ENCODE peak calls at places on chromosomes 16 and 17, in four cellular contexts. One of them, this sample, is unnamed.

GRCh38 chr16:50284131-50284911 is 18.0 kb downstream of the ADCY7 start:
- DNase-seq in K562: no peak
- DNase-seq in GM12878: no peak
- DNase-seq in HepG2: peak; percentile 46
- DNase-seq in this sample: no peak

GRCh38 chr17:76053230-76054111 is 18.8 kb downstream of the SRP68 start:
- DNase-seq in K562: peak; percentile 57
- DNase-seq in GM12878: no peak
- DNase-seq in HepG2: no peak
- DNase-seq in this sample: peak; percentile 27

GRCh38 chr16:83826146-83826913 is 18.6 kb downstream of the HSBP1 start:
- DNase-seq in K562: peak; percentile 89
- DNase-seq in GM12878: no peak
- DNase-seq in HepG2: peak; percentile 52
- DNase-seq in this sample: peak; percentile 82

GRCh38 chr17:17837380-17837821 is 615 bp upstream of the SREBF1 start:
- DNase-seq in K562: no peak
- DNase-seq in GM12878: no peak
- DNase-seq in HepG2: peak; percentile 60
- DNase-seq in this sample: peak; percentile 80

GRCh38 chr16:50407351-50407750 is 38.6 kb upstream of the BRD7 start:
- DNase-seq in K562: no peak
- DNase-seq in GM12878: no peak
- DNase-seq in HepG2: no peak
- DNase-seq in this sample: no peak

GRCh38 chr17:34658796-34659195 is 79.4 kb downstream of the TMEM132E start:
- DNase-seq in K562: no peak
- DNase-seq in GM12878: no peak
- DNase-seq in HepG2: no peak
- DNase-seq in this sample: no peak

GRCh38 chr17:51097708-51098446 is 22.8 kb downstream of the SPAG9 start:
- DNase-seq in K562: no peak
- DNase-seq in GM12878: no peak
- DNase-seq in HepG2: peak; percentile 86
- DNase-seq in this sample: no peak

GRCh38 chr17:55263565-55264272 is 1.0 kb upstream of the HLF start:
- DNase-seq in K562: no peak
- DNase-seq in GM12878: no peak
- DNase-seq in HepG2: no peak
- DNase-seq in this sample: no peak

GRCh38 chr17:20174588-20175265 is 165.6 kb downstream of the SPECC1 start:
- DNase-seq in K562: peak; percentile 25
- DNase-seq in GM12878: no peak
- DNase-seq in HepG2: no peak
- DNase-seq in this sample: no peak

GRCh38 chr16:85204242-85205010 is 92.2 kb upstream of the CIBAR2 start:
- DNase-seq in K562: no peak
- DNase-seq in GM12878: no peak
- DNase-seq in HepG2: no peak
- DNase-seq in this sample: no peak

GRCh38 chr17:19905514-19905913 is 37.8 kb upstream of the ULK2 start:
- DNase-seq in K562: no peak
- DNase-seq in GM12878: no peak
- DNase-seq in HepG2: no peak
- DNase-seq in this sample: no peak

GRCh38 chr17:21495281-21495680 is 119.1 kb downstream of the KCNJ12 start:
- DNase-seq in K562: no peak
- DNase-seq in GM12878: no peak
- DNase-seq in HepG2: no peak
- DNase-seq in this sample: no peak

GRCh38 chr17:8225813-8226535 is 15.6 kb upstream of the AURKB start:
- DNase-seq in K562: peak; percentile 13
- DNase-seq in GM12878: peak; percentile 68
- DNase-seq in HepG2: no peak
- DNase-seq in this sample: peak; percentile 44

GRCh38 chr16:18983565-18984424 is at the start of gene TMC7:
- DNase-seq in K562: peak; percentile 89
- DNase-seq in GM12878: no peak
- DNase-seq in HepG2: peak; percentile 91
- DNase-seq in this sample: peak; percentile 92

GRCh38 chr17:42403150-42403549 is 14.9 kb upstream of the STAT3 start:
- DNase-seq in K562: peak; percentile 55
- DNase-seq in GM12878: no peak
- DNase-seq in HepG2: no peak
- DNase-seq in this sample: no peak

GRCh38 chr17:63102034-63102433 is 136.0 kb downstream of the TANC2 start:
- DNase-seq in K562: no peak
- DNase-seq in GM12878: no peak
- DNase-seq in HepG2: no peak
- DNase-seq in this sample: no peak

GRCh38 chr17:63095879-63096278 is 129.8 kb downstream of the TANC2 start:
- DNase-seq in K562: no peak
- DNase-seq in GM12878: no peak
- DNase-seq in HepG2: no peak
- DNase-seq in this sample: no peak

GRCh38 chr17:63096426-63096825 is 130.4 kb downstream of the TANC2 start:
- DNase-seq in K562: no peak
- DNase-seq in GM12878: no peak
- DNase-seq in HepG2: no peak
- DNase-seq in this sample: no peak

GRCh38 chr17:63095459-63095858 is 129.4 kb downstream of the TANC2 start:
- DNase-seq in K562: no peak
- DNase-seq in GM12878: no peak
- DNase-seq in HepG2: no peak
- DNase-seq in this sample: no peak

DNA sequence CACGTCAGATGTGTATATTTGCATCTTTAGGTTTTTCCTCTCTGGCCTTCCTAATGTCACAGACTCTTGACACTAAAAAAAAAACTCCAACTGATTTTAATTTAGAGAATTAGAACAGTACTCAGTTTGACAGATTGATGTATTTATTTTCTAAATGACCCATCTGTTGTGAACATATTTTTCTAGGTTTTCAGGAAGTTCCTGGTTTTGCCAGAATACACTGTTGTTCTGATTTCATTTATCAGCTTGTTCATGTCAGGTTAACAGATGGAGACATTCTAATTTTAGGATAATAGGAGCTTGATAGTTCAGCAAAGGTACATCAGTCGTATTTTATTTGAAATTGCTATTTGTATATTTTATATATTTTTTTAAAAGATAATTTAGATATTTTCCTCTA is 133.4 kb downstream of the TANC2 start:
- DNase-seq in K562: no peak
- DNase-seq in GM12878: no peak
- DNase-seq in HepG2: no peak
- DNase-seq in this sample: no peak
- TF ChIP-seq MAX in K562: no peak
- TF ChIP-seq MAX in GM12878: no peak
- TF ChIP-seq MAX in HepG2: no peak
- TF ChIP-seq MAX in this sample: no peak

GRCh38 chr17:73311781-73312641 is at the start of gene CDC42EP4:
- DNase-seq in K562: peak; percentile 90
- DNase-seq in GM12878: no peak
- DNase-seq in HepG2: peak; percentile 90
- DNase-seq in this sample: peak; percentile 96
- TF ChIP-seq POLR2A in K562: peak; percentile 76
- TF ChIP-seq POLR2A in GM12878: peak; percentile 62
- TF ChIP-seq POLR2A in HepG2: peak; percentile 43
- TF ChIP-seq POLR2A in this sample: peak; percentile 63

GRCh38 chr17:77280304-77280910 is 139.6 kb downstream of the SEC14L1 start:
- DNase-seq in K562: no peak
- DNase-seq in GM12878: no peak
- DNase-seq in HepG2: no peak
- DNase-seq in this sample: no peak
- TF ChIP-seq BHLHE40 in K562: no peak
- TF ChIP-seq BHLHE40 in GM12878: no peak
- TF ChIP-seq BHLHE40 in HepG2: no peak
- TF ChIP-seq BHLHE40 in this sample: no peak

GRCh38 chr17:5097101-5097834 is 14.4 kb downstream of the ZNF232 start:
- DNase-seq in K562: no peak
- DNase-seq in GM12878: no peak
- DNase-seq in HepG2: no peak
- DNase-seq in this sample: no peak
- TF ChIP-seq MAX in K562: no peak
- TF ChIP-seq MAX in GM12878: no peak
- TF ChIP-seq MAX in HepG2: no peak
- TF ChIP-seq MAX in this sample: no peak

GRCh38 chr16:30953511-30954124 is 3.9 kb upstream of the SETD1A start:
- DNase-seq in K562: peak; percentile 57
- DNase-seq in GM12878: no peak
- DNase-seq in HepG2: peak; percentile 88
- DNase-seq in this sample: peak; percentile 86

GRCh38 chr16:30957456-30958163 is at the start of gene SETD1A:
- DNase-seq in K562: peak; percentile 94
- DNase-seq in GM12878: peak; percentile 57
- DNase-seq in HepG2: peak; percentile 93
- DNase-seq in this sample: peak; percentile 91

GRCh38 chr16:30954993-30955392 is 2.6 kb upstream of the SETD1A start:
- DNase-seq in K562: no peak
- DNase-seq in GM12878: no peak
- DNase-seq in HepG2: peak; percentile 69
- DNase-seq in this sample: no peak

GRCh38 chr16:30958164-30959083 is 870 bp downstream of the SETD1A start:
- DNase-seq in K562: peak; percentile 89
- DNase-seq in GM12878: no peak
- DNase-seq in HepG2: peak; percentile 71
- DNase-seq in this sample: peak; percentile 80

GRCh38 chr16:30956601-30957455 is 726 bp upstream of the SETD1A start:
- DNase-seq in K562: peak; percentile 93
- DNase-seq in GM12878: no peak
- DNase-seq in HepG2: peak; percentile 92
- DNase-seq in this sample: peak; percentile 91
- TF ChIP-seq POLR2A in K562: peak; percentile 6
- TF ChIP-seq POLR2A in GM12878: peak; percentile 42
- TF ChIP-seq POLR2A in HepG2: no peak
- TF ChIP-seq POLR2A in this sample: no peak

GRCh38 chr16:20411055-20411454 is 1.7 kb downstream of the ACSM5 start:
- DNase-seq in K562: no peak
- DNase-seq in GM12878: no peak
- DNase-seq in HepG2: no peak
- DNase-seq in this sample: no peak

GRCh38 chr16:20404637-20405036 is at the start of gene PDILT:
- DNase-seq in K562: no peak
- DNase-seq in GM12878: no peak
- DNase-seq in HepG2: no peak
- DNase-seq in this sample: no peak

GRCh38 chr16:20410153-20410723 is 904 bp downstream of the ACSM5 start:
- DNase-seq in K562: no peak
- DNase-seq in GM12878: no peak
- DNase-seq in HepG2: no peak
- DNase-seq in this sample: no peak

GRCh38 chr16:20415541-20415940 is 6.2 kb downstream of the ACSM5 start:
- DNase-seq in K562: no peak
- DNase-seq in GM12878: no peak
- DNase-seq in HepG2: no peak
- DNase-seq in this sample: no peak

GRCh38 chr16:20409398-20410152 is at the start of gene ACSM5:
- DNase-seq in K562: no peak
- DNase-seq in GM12878: no peak
- DNase-seq in HepG2: peak; percentile 62
- DNase-seq in this sample: no peak
- TF ChIP-seq BHLHE40 in K562: no peak
- TF ChIP-seq BHLHE40 in GM12878: no peak
- TF ChIP-seq BHLHE40 in HepG2: no peak
- TF ChIP-seq BHLHE40 in this sample: no peak

DNA sequence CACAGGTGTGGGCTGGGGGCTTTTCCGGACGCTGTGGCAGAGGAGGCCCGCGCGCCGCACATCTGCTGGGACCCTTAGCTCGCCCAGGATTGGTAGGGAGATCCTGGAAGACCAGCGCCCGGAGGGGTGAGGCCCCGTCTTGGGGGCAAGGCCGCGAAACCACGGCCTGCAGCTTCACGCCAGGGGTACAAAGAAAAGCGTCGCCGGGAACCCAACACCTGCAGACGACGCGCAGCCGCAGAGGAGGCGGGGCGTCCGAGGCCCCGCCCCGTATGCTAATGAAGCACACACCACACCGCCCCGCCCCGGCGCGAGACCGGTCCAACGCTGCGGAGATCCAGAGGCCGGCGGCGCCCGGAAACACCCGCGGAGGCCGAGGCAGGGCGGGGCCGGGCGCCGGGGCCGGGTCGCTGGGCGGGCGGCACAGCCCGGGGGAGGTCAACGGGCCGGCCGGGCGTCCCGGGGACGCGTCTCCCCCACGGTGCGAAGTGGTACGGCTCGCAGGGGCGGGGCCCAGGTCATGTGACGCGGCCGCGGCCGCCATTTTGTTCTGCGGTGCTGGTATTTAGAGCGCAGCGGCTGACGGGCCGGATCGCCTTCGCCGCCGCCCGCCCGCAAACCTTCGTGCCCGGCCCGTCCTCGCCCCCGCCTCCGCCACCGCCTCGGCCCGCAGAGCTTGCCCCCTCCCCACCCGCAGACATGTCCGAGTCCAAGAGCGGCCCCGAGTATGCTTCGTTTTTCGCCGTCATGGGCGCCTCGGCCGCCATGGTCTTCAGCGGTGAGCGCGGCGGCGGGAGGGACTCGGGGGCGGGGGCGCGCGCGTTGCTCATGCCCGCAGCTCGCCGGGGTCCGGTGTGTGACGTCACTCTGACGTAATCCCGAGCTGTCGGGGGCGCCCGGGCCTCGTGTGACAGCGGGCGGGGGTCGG is at the start of gene ATP6V0C:
- DNase-seq in K562: peak; percentile 94
- DNase-seq in GM12878: peak; percentile 40
- DNase-seq in HepG2: peak; percentile 83
- DNase-seq in this sample: peak; percentile 86
- TF ChIP-seq MAX in K562: peak; percentile 20
- TF ChIP-seq MAX in GM12878: peak; percentile 69
- TF ChIP-seq MAX in HepG2: peak; percentile 40
- TF ChIP-seq MAX in this sample: peak; percentile 69